ENCODE peak calls at places on chromosomes 16 and 17, in six cellular contexts. B is breast epithelium, O is fibroblast of lung, K is Peyer's patch, C is BE2C, Z is fibroblast of pulmonary artery. L is an unnamed sample.

GRCh38 chr17:14797021-14797420 is 468.1 kb downstream of the PMP22 start:
- DNase-seq in B (no peak), O (no peak), C (no peak), Z (no peak), K (no peak), L (no peak)

GRCh38 chr17:57213180-57213825 is 43.0 kb upstream of the MSI2 start:
- DNase-seq in C (no peak), Z (no peak), B (no peak), O (no peak), K (no peak), L (no peak)

GRCh38 chr17:1870592-1870991 is 40.8 kb downstream of the RPA1 start:
- DNase-seq in K (no peak), O (no peak), Z (no peak), B (no peak), C (no peak), L (no peak)

GRCh38 chr16:78684040-78684611 is 584.7 kb downstream of the WWOX start:
- DNase-seq in O (peak), K (peak), C (no peak), B (no peak), Z (peak), L (no peak)

GRCh38 chr16:30559690-30560089 is 1.5 kb upstream of the ZNF764 start:
- DNase-seq in O (no peak), C (no peak), K (peak), B (no peak), Z (no peak), L (no peak)

GRCh38 chr16:56488035-56488434 is 31.8 kb downstream of the BBS2 start:
- DNase-seq in Z (no peak), K (no peak), O (no peak), C (no peak), B (no peak), L (no peak)

GRCh38 chr16:27461483-27462171 is 59.7 kb downstream of the IL21R start:
- DNase-seq in B (no peak), O (peak), Z (no peak), K (no peak), C (no peak), L (no peak)

GRCh38 chr16:12896562-12896961 is 4.8 kb upstream of the SHISA9 start:
- DNase-seq in O (no peak), C (no peak), K (no peak), Z (peak), B (no peak), L (no peak)

GRCh38 chr17:44961921-44962350 is 6.2 kb downstream of the C1QL1 start:
- DNase-seq in C (peak), B (no peak), O (peak), Z (peak), K (no peak), L (no peak)

GRCh38 chr16:31201511-31202401 is 804 bp downstream of the PYCARD start:
- DNase-seq in C (peak), K (peak), B (no peak), Z (no peak), O (peak), L (peak)

GRCh38 chr17:73907601-73907910 is 263.3 kb upstream of the SDK2 start:
- DNase-seq in B (no peak), Z (no peak), O (no peak), C (no peak), K (no peak), L (no peak)

GRCh38 chr16:1613240-1613639 is 1.1 kb downstream of the CRAMP1 start:
- DNase-seq in B (no peak), C (no peak), O (no peak), Z (no peak), K (no peak), L (no peak)

GRCh38 chr16:89200124-89200849 is at the start of gene SLC22A31:
- DNase-seq in O (no peak), B (no peak), K (no peak), Z (no peak), C (no peak), L (peak)

GRCh38 chr17:83079340-83079747 is at the start of gene METRNL:
- DNase-seq in O (peak), C (peak), Z (peak), B (peak), K (peak), L (peak)

GRCh38 chr17:76125391-76125675 is 15.7 kb downstream of the FOXJ1 start:
- DNase-seq in K (no peak), Z (no peak), C (no peak), B (no peak), O (no peak), L (no peak)

GRCh38 chr16:70396209-70396904 is 42.5 kb downstream of the ST3GAL2 start:
- DNase-seq in C (peak), B (no peak), K (peak), Z (no peak), O (peak), L (no peak)

GRCh38 chr17:28416703-28417311 is 10.8 kb upstream of the SLC46A1 start:
- DNase-seq in O (peak), Z (peak), C (peak), K (peak), B (no peak), L (no peak)

GRCh38 chr17:77579131-77579530 is 379.4 kb upstream of the TNRC6C start:
- DNase-seq in B (no peak), Z (no peak), K (peak), O (no peak), C (no peak), L (peak)

GRCh38 chr17:76174072-76174471 is 33.0 kb upstream of the FOXJ1 start:
- DNase-seq in K (no peak), C (no peak), Z (no peak), B (no peak), O (no peak), L (no peak)

GRCh38 chr17:31386542-31387075 is 4.9 kb upstream of the RAB11FIP4 start:
- DNase-seq in K (no peak), B (no peak), Z (no peak), C (no peak), O (no peak), L (no peak)

GRCh38 chr16:47143329-47143676 is 442 bp downstream of the NETO2 start:
- DNase-seq in O (peak), K (peak), B (no peak), C (peak), Z (peak), L (peak)

GRCh38 chr17:15651583-15652110 is 32.1 kb upstream of the FBXW10B start:
- DNase-seq in C (peak), B (peak), O (peak), Z (peak), K (peak), L (peak)

GRCh38 chr17:67477687-67478086 is 100.6 kb downstream of the PITPNC1 start:
- DNase-seq in Z (no peak), K (peak), O (peak), B (no peak), C (no peak), L (no peak)

GRCh38 chr17:61799812-61800484 is 63.4 kb downstream of the BRIP1 start:
- DNase-seq in B (no peak), Z (no peak), C (no peak), K (no peak), O (no peak), L (no peak)

GRCh38 chr17:57619061-57619937 is 125.8 kb downstream of the CCDC182 start:
- DNase-seq in Z (peak), O (peak), C (peak), K (no peak), B (peak), L (peak)

GRCh38 chr16:58042886-58043515 is 17.4 kb downstream of the MMP15 start:
- DNase-seq in C (no peak), Z (no peak), B (no peak), O (no peak), K (no peak), L (no peak)

GRCh38 chr17:801660-802059 is 19.5 kb downstream of the MRM3 start:
- DNase-seq in K (no peak), C (no peak), Z (no peak), B (no peak), O (no peak), L (no peak)

GRCh38 chr16:14309906-14310305 is 238.8 kb downstream of the MRTFB start:
- DNase-seq in C (no peak), Z (peak), B (no peak), K (no peak), O (peak), L (no peak)

GRCh38 chr17:80899402-80900268 is 92.0 kb upstream of the CHMP6 start:
- DNase-seq in Z (peak), B (no peak), O (peak), C (peak), K (no peak), L (peak)

GRCh38 chr16:31471875-31472558 is at the start of gene TGFB1I1:
- DNase-seq in B (no peak), Z (peak), C (peak), O (peak), K (peak), L (no peak)

GRCh38 chr17:19713462-19713861 is 2.9 kb downstream of the SLC47A2 start:
- DNase-seq in B (no peak), K (no peak), Z (no peak), C (no peak), O (no peak), L (no peak)
- TF ChIP-seq CTCF in B (no peak), K (no peak), Z (peak), C (no peak), O (peak), L (no peak)

DNA sequence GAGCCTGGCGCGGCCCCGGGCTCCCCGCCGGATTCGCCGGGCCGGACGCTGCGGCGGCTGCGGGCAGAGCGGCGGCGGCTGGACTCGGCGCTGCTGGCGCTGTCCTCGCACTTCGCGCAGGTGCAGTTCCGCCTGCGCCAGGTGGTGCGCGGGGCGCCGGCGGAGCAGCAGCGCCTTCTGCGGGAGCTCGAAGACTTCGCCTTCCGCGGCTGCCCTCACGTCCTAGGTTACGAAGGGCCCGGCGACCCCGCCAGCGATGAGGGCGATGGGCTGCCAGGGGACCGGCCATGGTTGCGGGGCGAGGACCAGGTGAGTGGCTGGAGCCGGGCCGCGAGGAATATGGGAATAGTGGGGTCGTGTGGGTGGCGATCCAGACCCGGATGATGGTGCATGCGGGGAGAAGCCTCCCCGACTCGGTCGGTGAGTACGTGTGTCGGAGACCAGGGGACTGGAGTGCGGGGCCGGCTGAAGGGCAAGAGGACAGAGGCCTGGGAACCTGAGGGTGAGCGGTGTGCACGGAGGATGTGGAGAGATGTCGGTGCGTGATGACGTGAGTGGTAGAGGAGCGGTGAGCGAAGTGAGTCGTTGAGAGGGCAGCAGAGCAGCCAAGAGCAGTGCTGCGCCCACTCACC is 517 bp downstream of the RUNDC1 start:
- DNase-seq in C (peak), K (peak), Z (peak), O (peak), B (peak), L (peak)
- TF ChIP-seq CTCF in C (no peak), K (peak), Z (no peak), O (no peak), B (peak), L (peak)

DNA sequence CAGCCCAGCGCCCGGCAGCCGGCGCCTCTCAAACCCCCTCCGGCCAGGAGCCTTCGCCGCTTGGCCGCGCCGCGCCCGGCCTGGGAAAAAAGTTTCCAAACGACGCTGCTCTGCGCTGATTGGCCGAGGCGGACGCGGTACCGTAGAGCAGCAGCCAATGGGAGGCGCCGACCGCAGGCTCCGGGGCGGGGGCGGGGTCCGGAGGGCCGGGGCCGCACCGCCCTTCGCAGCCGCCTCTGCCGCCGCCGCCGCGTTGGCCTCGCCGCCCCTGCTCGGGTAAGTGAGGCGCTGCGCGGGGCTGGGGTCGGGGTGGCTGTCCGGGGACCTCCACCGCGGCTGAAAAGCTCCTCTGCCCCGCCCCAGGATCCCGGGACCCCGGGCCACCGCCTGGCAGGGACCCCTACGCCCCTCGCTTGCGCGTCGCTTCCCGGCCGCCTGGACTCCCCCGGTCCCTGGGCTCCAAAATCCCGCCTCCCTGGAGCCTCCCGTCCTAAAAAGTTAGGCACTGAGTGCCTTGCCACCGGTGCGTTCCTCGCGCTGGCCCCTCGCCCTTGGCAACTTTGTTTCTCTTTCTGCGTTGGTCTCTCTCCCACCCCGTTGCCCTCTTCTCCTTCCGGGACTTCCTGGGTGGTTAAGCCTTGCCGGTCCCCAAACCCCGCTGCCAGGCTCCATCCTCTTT is at the start of gene NDE1:
- DNase-seq in K (peak), C (peak), Z (peak), O (peak), B (peak), L (peak)
- TF ChIP-seq CTCF in K (no peak), C (no peak), Z (no peak), O (no peak), B (no peak), L (no peak)

GRCh38 chr16:4788489-4788889 is 344 bp upstream of the SEPTIN12 start:
- DNase-seq in K (no peak), Z (no peak), C (no peak), O (no peak), B (no peak), L (no peak)

GRCh38 chr16:4788910-4789309 is 765 bp upstream of the SEPTIN12 start:
- DNase-seq in K (no peak), B (no peak), Z (no peak), O (no peak), C (no peak), L (no peak)

GRCh38 chr16:4790261-4790660 is 2.1 kb upstream of the SEPTIN12 start:
- DNase-seq in B (no peak), K (no peak), Z (no peak), O (no peak), C (no peak), L (no peak)

GRCh38 chr16:4792951-4793513 is 2.1 kb upstream of the SMIM22 start:
- DNase-seq in O (no peak), B (no peak), K (no peak), C (no peak), Z (no peak), L (no peak)

GRCh38 chr16:4790871-4791270 is 2.7 kb upstream of the SEPTIN12 start:
- DNase-seq in B (no peak), O (no peak), Z (no peak), C (no peak), K (no peak), L (no peak)
- TF ChIP-seq CTCF in B (no peak), O (no peak), Z (no peak), C (no peak), K (no peak), L (no peak)

L was measured in upper lobe of right lung.